ENCODE peak calls at places on chromosomes 5 and 9, in six cellular contexts. One of them, this sample, is unnamed.

GRCh38 chr5:103589416-103590175 is 27.0 kb upstream of the NUDT12 start:
- DNase-seq in tibial artery: no peak
- DNase-seq in heart left ventricle: no peak
- DNase-seq in psoas muscle: no peak
- DNase-seq in ascending aorta: no peak
- DNase-seq in astrocyte of the spinal cord: peak; percentile 32
- DNase-seq in this sample: peak; percentile 7

GRCh38 chr9:4301302-4301701 is 1.4 kb upstream of the GLIS3 start:
- DNase-seq in tibial artery: no peak
- DNase-seq in psoas muscle: no peak
- DNase-seq in heart left ventricle: no peak
- DNase-seq in astrocyte of the spinal cord: peak; percentile 78
- DNase-seq in ascending aorta: no peak
- DNase-seq in this sample: peak; percentile 84

GRCh38 chr5:178287791-178288105 is 55.1 kb upstream of the PHYKPL start:
- DNase-seq in astrocyte of the spinal cord: no peak
- DNase-seq in psoas muscle: no peak
- DNase-seq in heart left ventricle: peak; percentile 64
- DNase-seq in ascending aorta: no peak
- DNase-seq in tibial artery: no peak
- DNase-seq in this sample: no peak

GRCh38 chr5:6158974-6159863 is 219.1 kb downstream of the MED10 start:
- DNase-seq in heart left ventricle: no peak
- DNase-seq in psoas muscle: no peak
- DNase-seq in astrocyte of the spinal cord: peak; percentile 78
- DNase-seq in tibial artery: no peak
- DNase-seq in ascending aorta: no peak
- DNase-seq in this sample: peak; percentile 91

GRCh38 chr5:98796197-98796972 is 22.9 kb downstream of the RGMB start:
- DNase-seq in psoas muscle: no peak
- DNase-seq in astrocyte of the spinal cord: peak; percentile 81
- DNase-seq in ascending aorta: no peak
- DNase-seq in tibial artery: no peak
- DNase-seq in heart left ventricle: no peak
- DNase-seq in this sample: peak; percentile 82

GRCh38 chr9:89309166-89309565 is 1.8 kb upstream of the CKS2 start:
- DNase-seq in ascending aorta: no peak
- DNase-seq in psoas muscle: no peak
- DNase-seq in tibial artery: no peak
- DNase-seq in heart left ventricle: no peak
- DNase-seq in astrocyte of the spinal cord: no peak
- DNase-seq in this sample: no peak

GRCh38 chr9:131839281-131840084 is 99.6 kb upstream of the RAPGEF1 start:
- DNase-seq in ascending aorta: no peak
- DNase-seq in astrocyte of the spinal cord: peak; percentile 75
- DNase-seq in tibial artery: no peak
- DNase-seq in heart left ventricle: no peak
- DNase-seq in psoas muscle: no peak
- DNase-seq in this sample: peak; percentile 72

GRCh38 chr9:2655411-2655901 is 33.9 kb downstream of the VLDLR start:
- DNase-seq in astrocyte of the spinal cord: peak; percentile 96
- DNase-seq in ascending aorta: no peak
- DNase-seq in heart left ventricle: peak; percentile 30
- DNase-seq in tibial artery: no peak
- DNase-seq in psoas muscle: no peak
- DNase-seq in this sample: peak; percentile 89

GRCh38 chr9:114501786-114502682 is 3.2 kb downstream of the WHRN start:
- DNase-seq in psoas muscle: no peak
- DNase-seq in ascending aorta: no peak
- DNase-seq in astrocyte of the spinal cord: peak; percentile 63
- DNase-seq in tibial artery: no peak
- DNase-seq in heart left ventricle: no peak
- DNase-seq in this sample: peak; percentile 44

GRCh38 chr9:92763721-92764380 is 782 bp downstream of the BICD2 start:
- DNase-seq in ascending aorta: no peak
- DNase-seq in tibial artery: no peak
- DNase-seq in psoas muscle: peak; percentile 39
- DNase-seq in heart left ventricle: peak; percentile 42
- DNase-seq in astrocyte of the spinal cord: no peak
- DNase-seq in this sample: peak; percentile 55

GRCh38 chr9:134408939-134409737 is 82.9 kb downstream of the RXRA start:
- DNase-seq in ascending aorta: no peak
- DNase-seq in tibial artery: no peak
- DNase-seq in psoas muscle: no peak
- DNase-seq in astrocyte of the spinal cord: no peak
- DNase-seq in heart left ventricle: no peak
- DNase-seq in this sample: no peak

GRCh38 chr9:96137666-96138429 is 164.1 kb downstream of the HSD17B3 start:
- DNase-seq in astrocyte of the spinal cord: no peak
- DNase-seq in tibial artery: no peak
- DNase-seq in heart left ventricle: no peak
- DNase-seq in psoas muscle: no peak
- DNase-seq in ascending aorta: no peak
- DNase-seq in this sample: peak; percentile 50

GRCh38 chr9:90092512-90092911 is 487.7 kb downstream of the GADD45G start:
- DNase-seq in astrocyte of the spinal cord: no peak
- DNase-seq in ascending aorta: no peak
- DNase-seq in heart left ventricle: no peak
- DNase-seq in psoas muscle: no peak
- DNase-seq in tibial artery: no peak
- DNase-seq in this sample: no peak

GRCh38 chr9:81772144-81772543 is 82.8 kb upstream of the TLE1 start:
- DNase-seq in psoas muscle: no peak
- DNase-seq in ascending aorta: no peak
- DNase-seq in heart left ventricle: no peak
- DNase-seq in astrocyte of the spinal cord: peak; percentile 43
- DNase-seq in tibial artery: no peak
- DNase-seq in this sample: no peak

GRCh38 chr5:172771439-172772111 is 580 bp upstream of the DUSP1 start:
- DNase-seq in astrocyte of the spinal cord: peak; percentile 76
- DNase-seq in psoas muscle: no peak
- DNase-seq in tibial artery: no peak
- DNase-seq in heart left ventricle: no peak
- DNase-seq in ascending aorta: no peak
- DNase-seq in this sample: peak; percentile 42

DNA sequence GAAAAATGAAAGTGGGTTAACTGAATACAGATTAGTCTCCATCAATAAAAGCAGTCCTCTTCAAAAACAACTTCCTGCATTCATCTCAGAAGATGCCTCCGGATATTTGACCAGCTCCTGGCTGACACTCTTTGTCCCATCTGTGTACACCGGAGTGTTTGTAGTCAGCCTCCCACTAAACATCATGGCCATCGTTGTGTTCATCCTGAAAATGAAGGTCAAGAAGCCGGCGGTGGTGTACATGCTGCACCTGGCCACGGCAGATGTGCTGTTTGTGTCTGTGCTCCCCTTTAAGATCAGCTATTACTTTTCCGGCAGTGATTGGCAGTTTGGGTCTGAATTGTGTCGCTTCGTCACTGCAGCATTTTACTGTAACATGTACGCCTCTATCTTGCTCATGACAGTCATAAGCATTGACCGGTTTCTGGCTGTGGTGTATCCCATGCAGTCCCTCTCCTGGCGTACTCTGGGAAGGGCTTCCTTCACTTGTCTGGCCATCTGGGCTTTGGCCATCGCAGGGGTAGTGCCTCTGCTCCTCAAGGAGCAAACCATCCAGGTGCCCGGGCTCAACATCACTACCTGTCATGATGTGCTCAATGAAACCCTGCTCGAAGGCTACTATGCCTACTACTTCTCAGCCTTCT is 16.6 kb downstream of the F2R start:
- DNase-seq in astrocyte of the spinal cord: no peak
- DNase-seq in psoas muscle: no peak
- DNase-seq in heart left ventricle: no peak
- DNase-seq in tibial artery: no peak
- DNase-seq in ascending aorta: no peak
- DNase-seq in this sample: no peak
- H3K4me3 ChIP-seq in astrocyte of the spinal cord: no peak overlapping the region
- H3K4me3 ChIP-seq in psoas muscle: no peak overlapping the region
- H3K4me3 ChIP-seq in heart left ventricle: no peak overlapping the region
- H3K4me3 ChIP-seq in tibial artery: no peak overlapping the region
- H3K4me3 ChIP-seq in ascending aorta: no peak overlapping the region
- H3K4me3 ChIP-seq in this sample: no peak overlapping the region

GRCh38 chr5:150174285-150174684 is 7.7 kb downstream of the CDX1 start:
- DNase-seq in ascending aorta: no peak
- DNase-seq in psoas muscle: no peak
- DNase-seq in tibial artery: no peak
- DNase-seq in heart left ventricle: no peak
- DNase-seq in astrocyte of the spinal cord: no peak
- DNase-seq in this sample: no peak

GRCh38 chr5:150177721-150178120 is 11.1 kb downstream of the CDX1 start:
- DNase-seq in ascending aorta: no peak
- DNase-seq in heart left ventricle: no peak
- DNase-seq in psoas muscle: no peak
- DNase-seq in tibial artery: no peak
- DNase-seq in astrocyte of the spinal cord: no peak
- DNase-seq in this sample: no peak

GRCh38 chr5:150175076-150175475 is 8.5 kb downstream of the CDX1 start:
- DNase-seq in ascending aorta: no peak
- DNase-seq in tibial artery: no peak
- DNase-seq in astrocyte of the spinal cord: no peak
- DNase-seq in psoas muscle: no peak
- DNase-seq in heart left ventricle: no peak
- DNase-seq in this sample: no peak

GRCh38 chr5:150176745-150177485 is 10.3 kb downstream of the CDX1 start:
- DNase-seq in heart left ventricle: no peak
- DNase-seq in ascending aorta: no peak
- DNase-seq in astrocyte of the spinal cord: peak; percentile 36
- DNase-seq in tibial artery: no peak
- DNase-seq in psoas muscle: no peak
- DNase-seq in this sample: no peak

DNA sequence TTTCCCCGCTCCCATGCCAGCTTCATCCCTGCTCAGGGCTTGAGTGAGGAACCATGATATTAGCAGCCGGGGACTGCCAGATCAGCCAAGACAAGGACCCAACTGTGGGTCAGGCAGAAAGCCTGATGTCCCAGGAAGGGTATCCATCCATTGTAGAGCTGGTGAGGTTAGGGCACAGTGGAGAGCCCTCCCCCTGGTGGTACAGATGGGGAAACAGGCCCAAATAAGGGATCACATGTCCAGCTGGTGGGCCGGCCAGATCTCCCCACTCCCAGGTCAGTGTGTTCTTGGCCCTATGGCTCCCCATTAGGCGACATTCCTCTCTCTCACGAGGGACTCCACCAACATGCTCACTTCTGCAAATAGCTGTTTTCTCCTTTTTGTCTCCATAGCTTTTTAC is 9.0 kb downstream of the CDX1 start:
- DNase-seq in psoas muscle: no peak
- DNase-seq in heart left ventricle: no peak
- DNase-seq in astrocyte of the spinal cord: no peak
- DNase-seq in ascending aorta: no peak
- DNase-seq in tibial artery: no peak
- DNase-seq in this sample: no peak
- TF ChIP-seq CTCF in psoas muscle: peak; percentile 11
- TF ChIP-seq CTCF in heart left ventricle: peak; percentile 31
- TF ChIP-seq CTCF in astrocyte of the spinal cord: peak; percentile 70
- TF ChIP-seq CTCF in ascending aorta: peak; percentile 50
- TF ChIP-seq CTCF in tibial artery: peak; percentile 34
- TF ChIP-seq CTCF in this sample: peak; percentile 45

GRCh38 chr9:129696803-129697110 is 31.3 kb downstream of the PRRX2 start:
- DNase-seq in ascending aorta: no peak
- DNase-seq in tibial artery: no peak
- DNase-seq in heart left ventricle: no peak
- DNase-seq in astrocyte of the spinal cord: no peak
- DNase-seq in psoas muscle: no peak
- DNase-seq in this sample: no peak

GRCh38 chr9:129695870-129696269 is 30.4 kb downstream of the PRRX2 start:
- DNase-seq in heart left ventricle: no peak
- DNase-seq in tibial artery: no peak
- DNase-seq in ascending aorta: no peak
- DNase-seq in psoas muscle: no peak
- DNase-seq in astrocyte of the spinal cord: no peak
- DNase-seq in this sample: no peak

GRCh38 chr9:129697111-129697955 is 31.9 kb downstream of the PRRX2 start:
- DNase-seq in tibial artery: peak; percentile 91
- DNase-seq in heart left ventricle: peak; percentile 73
- DNase-seq in ascending aorta: peak; percentile 46
- DNase-seq in astrocyte of the spinal cord: peak; percentile 57
- DNase-seq in psoas muscle: peak; percentile 80
- DNase-seq in this sample: peak; percentile 87

GRCh38 chr9:129701054-129701453 is 35.6 kb downstream of the PRRX2 start:
- DNase-seq in astrocyte of the spinal cord: no peak
- DNase-seq in tibial artery: no peak
- DNase-seq in psoas muscle: no peak
- DNase-seq in ascending aorta: no peak
- DNase-seq in heart left ventricle: no peak
- DNase-seq in this sample: no peak

GRCh38 chr9:129697956-129698757 is 32.7 kb downstream of the PRRX2 start:
- DNase-seq in tibial artery: peak; percentile 92
- DNase-seq in psoas muscle: peak; percentile 81
- DNase-seq in ascending aorta: peak; percentile 63
- DNase-seq in astrocyte of the spinal cord: no peak
- DNase-seq in heart left ventricle: peak; percentile 77
- DNase-seq in this sample: peak; percentile 84
- H3K4me3 ChIP-seq in tibial artery: peak overlapping the region; percentile 51
- H3K4me3 ChIP-seq in psoas muscle: peak overlapping the region; percentile 58
- H3K4me3 ChIP-seq in ascending aorta: peak overlapping the region; percentile 47
- H3K4me3 ChIP-seq in astrocyte of the spinal cord: peak overlapping the region; percentile 34
- H3K4me3 ChIP-seq in heart left ventricle: peak overlapping the region; percentile 63
- H3K4me3 ChIP-seq in this sample: peak overlapping the region; percentile 19

GRCh38 chr9:95089257-95089873 is 228.1 kb downstream of the FANCC start:
- DNase-seq in psoas muscle: no peak
- DNase-seq in heart left ventricle: no peak
- DNase-seq in astrocyte of the spinal cord: no peak
- DNase-seq in ascending aorta: no peak
- DNase-seq in tibial artery: peak; percentile 70
- DNase-seq in this sample: no peak

GRCh38 chr9:95088421-95089161 is 228.9 kb downstream of the FANCC start:
- DNase-seq in psoas muscle: no peak
- DNase-seq in heart left ventricle: no peak
- DNase-seq in ascending aorta: no peak
- DNase-seq in astrocyte of the spinal cord: no peak
- DNase-seq in tibial artery: peak; percentile 82
- DNase-seq in this sample: no peak

GRCh38 chr9:95085861-95086563 is 231.5 kb downstream of the FANCC start:
- DNase-seq in astrocyte of the spinal cord: no peak
- DNase-seq in ascending aorta: no peak
- DNase-seq in tibial artery: peak; percentile 80
- DNase-seq in psoas muscle: no peak
- DNase-seq in heart left ventricle: peak; percentile 64
- DNase-seq in this sample: no peak

GRCh38 chr9:95086564-95086955 is 230.9 kb downstream of the FANCC start:
- DNase-seq in psoas muscle: no peak
- DNase-seq in astrocyte of the spinal cord: no peak
- DNase-seq in tibial artery: peak; percentile 60
- DNase-seq in heart left ventricle: no peak
- DNase-seq in ascending aorta: no peak
- DNase-seq in this sample: no peak

DNA sequence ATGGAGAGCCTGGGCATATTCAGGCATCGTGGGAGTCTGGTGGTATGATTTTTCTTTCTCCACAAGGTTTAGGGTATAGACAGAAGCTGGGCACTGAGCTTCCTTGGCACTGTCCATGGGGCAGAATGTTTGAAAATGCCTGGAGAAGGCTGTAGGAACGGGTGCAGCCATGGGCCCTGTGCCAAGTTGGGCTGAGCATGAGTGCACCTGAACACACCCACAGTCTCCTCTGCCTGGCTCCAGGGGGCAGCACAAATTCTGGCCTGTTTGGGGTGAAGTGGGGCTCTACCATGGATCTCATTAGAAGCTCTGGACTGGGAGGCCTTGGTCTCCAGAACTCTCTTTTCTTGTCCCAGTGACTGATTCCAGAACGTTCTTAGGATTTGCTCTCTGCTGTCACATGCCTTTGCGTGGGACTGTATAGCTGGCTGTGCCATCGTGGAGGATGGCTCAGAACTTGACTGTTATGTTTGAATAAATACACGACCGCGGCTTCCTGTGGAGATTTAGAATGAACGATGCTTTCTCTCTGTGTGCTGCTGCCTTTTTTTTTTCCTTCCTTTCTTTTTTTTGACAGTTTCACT is 229.8 kb downstream of the FANCC start:
- DNase-seq in heart left ventricle: no peak
- DNase-seq in psoas muscle: no peak
- DNase-seq in tibial artery: peak; percentile 75
- DNase-seq in ascending aorta: no peak
- DNase-seq in astrocyte of the spinal cord: no peak
- DNase-seq in this sample: no peak
- TF ChIP-seq CTCF in heart left ventricle: peak; percentile 13
- TF ChIP-seq CTCF in psoas muscle: peak; percentile 5
- TF ChIP-seq CTCF in tibial artery: no peak
- TF ChIP-seq CTCF in ascending aorta: no peak
- TF ChIP-seq CTCF in astrocyte of the spinal cord: peak; percentile 24
- TF ChIP-seq CTCF in this sample: no peak

This sample was measured in foreskin fibroblast.